ENCODE peak calls at places on chromosomes 2 and 18, in five cellular contexts. One of them, this sample, is unnamed.

GRCh38 chr2:20169796-20170467 is 55.0 kb downstream of the SDC1 start:
- DNase-seq in IMR-90: no peak
- DNase-seq in tibial artery: no peak
- DNase-seq in PC-3: peak; percentile 70
- DNase-seq in brain microvascular endothelial cell: no peak
- DNase-seq in this sample: no peak

GRCh38 chr2:121529439-121530209 is 1.1 kb upstream of the RNU4ATAC start:
- DNase-seq in brain microvascular endothelial cell: peak; percentile 31
- DNase-seq in IMR-90: peak; percentile 40
- DNase-seq in PC-3: peak; percentile 42
- DNase-seq in tibial artery: peak; percentile 80
- DNase-seq in this sample: no peak

GRCh38 chr2:127661949-127662510 is 13.3 kb downstream of the LIMS2 start:
- DNase-seq in tibial artery: peak; percentile 64
- DNase-seq in PC-3: no peak
- DNase-seq in brain microvascular endothelial cell: no peak
- DNase-seq in IMR-90: no peak
- DNase-seq in this sample: peak; percentile 97

GRCh38 chr2:182728028-182728427 is 12.0 kb downstream of the DNAJC10 start:
- DNase-seq in tibial artery: no peak
- DNase-seq in brain microvascular endothelial cell: no peak
- DNase-seq in IMR-90: no peak
- DNase-seq in PC-3: no peak
- DNase-seq in this sample: no peak

GRCh38 chr18:70290482-70291294 is 1.8 kb downstream of the SOCS6 start:
- DNase-seq in tibial artery: no peak
- DNase-seq in PC-3: no peak
- DNase-seq in IMR-90: no peak
- DNase-seq in brain microvascular endothelial cell: no peak
- DNase-seq in this sample: no peak

GRCh38 chr2:170689481-170689880 is 25.7 kb upstream of the SP5 start:
- DNase-seq in tibial artery: no peak
- DNase-seq in IMR-90: no peak
- DNase-seq in PC-3: no peak
- DNase-seq in brain microvascular endothelial cell: no peak
- DNase-seq in this sample: no peak

GRCh38 chr2:188089896-188090295 is 201.8 kb upstream of the GULP1 start:
- DNase-seq in tibial artery: no peak
- DNase-seq in IMR-90: peak; percentile 29
- DNase-seq in brain microvascular endothelial cell: peak; percentile 29
- DNase-seq in PC-3: no peak
- DNase-seq in this sample: no peak

GRCh38 chr18:74994502-74995403 is 214.2 kb downstream of the PTGR3 start:
- DNase-seq in PC-3: no peak
- DNase-seq in IMR-90: peak; percentile 11
- DNase-seq in brain microvascular endothelial cell: no peak
- DNase-seq in tibial artery: no peak
- DNase-seq in this sample: no peak

GRCh38 chr2:43255249-43255960 is 29.0 kb upstream of the ZFP36L2 start:
- DNase-seq in PC-3: peak; percentile 6
- DNase-seq in brain microvascular endothelial cell: no peak
- DNase-seq in tibial artery: peak; percentile 42
- DNase-seq in IMR-90: no peak
- DNase-seq in this sample: no peak

GRCh38 chr18:65439184-65439583 is 311.6 kb upstream of the CDH7 start:
- DNase-seq in brain microvascular endothelial cell: no peak
- DNase-seq in PC-3: peak; percentile 43
- DNase-seq in IMR-90: no peak
- DNase-seq in tibial artery: no peak
- DNase-seq in this sample: no peak

GRCh38 chr2:153872311-153873061 is 764 bp downstream of the GALNT13 start:
- DNase-seq in brain microvascular endothelial cell: no peak
- DNase-seq in IMR-90: no peak
- DNase-seq in tibial artery: no peak
- DNase-seq in PC-3: no peak
- DNase-seq in this sample: no peak

GRCh38 chr2:20382965-20383800 is 32.5 kb upstream of the PUM2 start:
- DNase-seq in brain microvascular endothelial cell: peak; percentile 22
- DNase-seq in PC-3: peak; percentile 89
- DNase-seq in IMR-90: peak; percentile 92
- DNase-seq in tibial artery: no peak
- DNase-seq in this sample: no peak

GRCh38 chr18:50099725-50100414 is 95.1 kb downstream of the MYO5B start:
- DNase-seq in PC-3: peak; percentile 71
- DNase-seq in IMR-90: peak; percentile 25
- DNase-seq in tibial artery: no peak
- DNase-seq in brain microvascular endothelial cell: no peak
- DNase-seq in this sample: peak; percentile 58

GRCh38 chr2:210584834-210585233 is 28.4 kb downstream of the CPS1 start:
- DNase-seq in tibial artery: no peak
- DNase-seq in IMR-90: peak; percentile 38
- DNase-seq in brain microvascular endothelial cell: peak; percentile 22
- DNase-seq in PC-3: peak; percentile 86
- DNase-seq in this sample: no peak

GRCh38 chr2:142052220-142052863 is 78.5 kb downstream of the LRP1B start:
- DNase-seq in PC-3: peak; percentile 40
- DNase-seq in IMR-90: no peak
- DNase-seq in brain microvascular endothelial cell: no peak
- DNase-seq in tibial artery: no peak
- DNase-seq in this sample: no peak

GRCh38 chr2:231191896-231192872 is 6.2 kb upstream of the ARMC9 start:
- DNase-seq in brain microvascular endothelial cell: peak; percentile 82
- DNase-seq in PC-3: peak; percentile 21
- DNase-seq in tibial artery: peak; percentile 92
- DNase-seq in IMR-90: peak; percentile 83
- DNase-seq in this sample: peak; percentile 92
- H3K27ac ChIP-seq in brain microvascular endothelial cell: no peak overlapping the region
- H3K27ac ChIP-seq in PC-3: no peak overlapping the region
- H3K27ac ChIP-seq in tibial artery: peak overlapping the region; percentile 98
- H3K27ac ChIP-seq in IMR-90: peak overlapping the region; percentile 71
- H3K27ac ChIP-seq in this sample: peak overlapping the region; percentile 40

GRCh38 chr2:216349366-216349765 is 22.9 kb downstream of the MARCHF4 start:
- DNase-seq in PC-3: no peak
- DNase-seq in tibial artery: no peak
- DNase-seq in brain microvascular endothelial cell: no peak
- DNase-seq in IMR-90: no peak
- DNase-seq in this sample: no peak

GRCh38 chr2:216350214-216350789 is 22.0 kb downstream of the MARCHF4 start:
- DNase-seq in PC-3: peak; percentile 66
- DNase-seq in tibial artery: no peak
- DNase-seq in IMR-90: peak; percentile 81
- DNase-seq in brain microvascular endothelial cell: peak; percentile 86
- DNase-seq in this sample: no peak

GRCh38 chr2:216351172-216351925 is 20.9 kb downstream of the MARCHF4 start:
- DNase-seq in PC-3: no peak
- DNase-seq in IMR-90: peak; percentile 40
- DNase-seq in brain microvascular endothelial cell: no peak
- DNase-seq in tibial artery: no peak
- DNase-seq in this sample: no peak

GRCh38 chr2:216346781-216347180 is 25.5 kb downstream of the MARCHF4 start:
- DNase-seq in PC-3: no peak
- DNase-seq in tibial artery: no peak
- DNase-seq in IMR-90: no peak
- DNase-seq in brain microvascular endothelial cell: no peak
- DNase-seq in this sample: no peak

DNA sequence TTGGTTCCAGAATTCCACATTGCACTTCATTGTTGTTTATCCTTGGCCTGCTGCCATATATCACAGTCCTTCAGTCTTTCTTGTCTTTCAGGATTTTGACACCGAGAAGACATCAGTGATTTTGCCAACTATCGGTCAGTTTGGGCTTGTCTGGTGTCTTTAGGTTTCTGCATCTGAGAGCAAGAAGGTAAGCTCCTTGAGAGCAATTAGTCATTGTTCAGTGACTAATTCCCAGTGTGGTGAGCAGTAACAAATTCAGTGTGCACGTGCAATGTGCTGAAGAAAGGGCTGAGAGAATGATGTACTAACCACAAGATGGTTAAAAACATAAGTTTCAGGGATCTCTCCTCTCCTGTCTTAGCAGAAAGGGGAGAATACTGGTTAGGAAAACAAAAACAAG is 23.4 kb downstream of the MARCHF4 start:
- DNase-seq in PC-3: peak; percentile 66
- DNase-seq in IMR-90: peak; percentile 91
- DNase-seq in tibial artery: no peak
- DNase-seq in brain microvascular endothelial cell: peak; percentile 49
- DNase-seq in this sample: peak; percentile 89
- H3K27ac ChIP-seq in PC-3: no peak overlapping the region
- H3K27ac ChIP-seq in IMR-90: no peak overlapping the region
- H3K27ac ChIP-seq in tibial artery: no peak overlapping the region
- H3K27ac ChIP-seq in brain microvascular endothelial cell: no peak overlapping the region
- H3K27ac ChIP-seq in this sample: no peak overlapping the region

GRCh38 chr2:109128466-109129355 is at the start of gene SH3RF3:
- DNase-seq in IMR-90: peak; percentile 53
- DNase-seq in PC-3: peak; percentile 50
- DNase-seq in tibial artery: peak; percentile 86
- DNase-seq in brain microvascular endothelial cell: peak; percentile 36
- DNase-seq in this sample: peak; percentile 93
- H3K27ac ChIP-seq in IMR-90: peak within 1 kb of the TSS; percentile 87
- H3K27ac ChIP-seq in PC-3: peak within 1 kb of the TSS; percentile 12
- H3K27ac ChIP-seq in tibial artery: peak within 1 kb of the TSS; percentile 93
- H3K27ac ChIP-seq in brain microvascular endothelial cell: peak within 1 kb of the TSS; percentile 38
- H3K27ac ChIP-seq in this sample: peak within 1 kb of the TSS; percentile 78

GRCh38 chr18:73462092-73462491 is 594.3 kb upstream of the NETO1 start:
- DNase-seq in tibial artery: no peak
- DNase-seq in IMR-90: peak; percentile 92
- DNase-seq in PC-3: peak; percentile 23
- DNase-seq in brain microvascular endothelial cell: peak; percentile 84
- DNase-seq in this sample: no peak
- H3K27ac ChIP-seq in tibial artery: no peak overlapping the region
- H3K27ac ChIP-seq in IMR-90: no peak overlapping the region
- H3K27ac ChIP-seq in PC-3: no peak overlapping the region
- H3K27ac ChIP-seq in brain microvascular endothelial cell: peak overlapping the region; percentile 67
- H3K27ac ChIP-seq in this sample: no peak overlapping the region

DNA sequence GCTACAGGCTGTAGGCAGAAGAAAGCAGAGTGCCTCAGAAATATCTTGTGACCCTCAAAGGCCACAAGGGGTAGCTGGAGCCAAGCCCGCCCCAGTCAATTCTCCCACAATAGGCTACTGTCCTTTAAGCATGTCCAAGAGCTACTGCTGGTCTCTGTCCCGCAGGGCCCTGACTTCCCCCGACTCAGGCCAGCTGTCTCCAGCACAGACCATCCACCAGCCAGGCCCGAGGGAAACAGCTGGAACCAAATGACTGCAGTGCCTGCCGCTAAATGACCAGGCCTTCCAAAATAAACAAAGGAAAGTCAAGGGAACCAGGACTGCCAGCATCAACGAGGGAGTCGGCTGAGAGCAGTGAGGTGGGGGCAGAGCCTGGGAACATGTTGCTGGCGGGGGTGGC is 36.7 kb downstream of the MCFD2 start:
- DNase-seq in tibial artery: peak; percentile 90
- DNase-seq in IMR-90: peak; percentile 84
- DNase-seq in PC-3: no peak
- DNase-seq in brain microvascular endothelial cell: no peak
- DNase-seq in this sample: peak; percentile 62
- H3K27ac ChIP-seq in tibial artery: peak overlapping the region; percentile 34
- H3K27ac ChIP-seq in IMR-90: peak overlapping the region; percentile 91
- H3K27ac ChIP-seq in PC-3: no peak overlapping the region
- H3K27ac ChIP-seq in brain microvascular endothelial cell: peak overlapping the region; percentile 11
- H3K27ac ChIP-seq in this sample: peak overlapping the region; percentile 100

GRCh38 chr2:174690026-174690425 is 74.2 kb downstream of the CHRNA1 start:
- DNase-seq in IMR-90: no peak
- DNase-seq in brain microvascular endothelial cell: no peak
- DNase-seq in PC-3: no peak
- DNase-seq in tibial artery: no peak
- DNase-seq in this sample: no peak
- H3K27ac ChIP-seq in IMR-90: no peak overlapping the region
- H3K27ac ChIP-seq in brain microvascular endothelial cell: no peak overlapping the region
- H3K27ac ChIP-seq in PC-3: no peak overlapping the region
- H3K27ac ChIP-seq in tibial artery: no peak overlapping the region
- H3K27ac ChIP-seq in this sample: no peak overlapping the region

GRCh38 chr2:112658820-112659667 is 13.3 kb downstream of the SLC20A1 start:
- DNase-seq in IMR-90: no peak
- DNase-seq in PC-3: peak; percentile 25
- DNase-seq in brain microvascular endothelial cell: no peak
- DNase-seq in tibial artery: no peak
- DNase-seq in this sample: no peak

GRCh38 chr2:112660138-112660537 is 14.4 kb downstream of the SLC20A1 start:
- DNase-seq in PC-3: no peak
- DNase-seq in brain microvascular endothelial cell: no peak
- DNase-seq in IMR-90: no peak
- DNase-seq in tibial artery: no peak
- DNase-seq in this sample: no peak

GRCh38 chr2:112664689-112665088 is 18.9 kb downstream of the SLC20A1 start:
- DNase-seq in PC-3: no peak
- DNase-seq in tibial artery: no peak
- DNase-seq in brain microvascular endothelial cell: no peak
- DNase-seq in IMR-90: no peak
- DNase-seq in this sample: no peak

GRCh38 chr2:112662702-112663101 is 17.0 kb downstream of the SLC20A1 start:
- DNase-seq in IMR-90: no peak
- DNase-seq in PC-3: no peak
- DNase-seq in brain microvascular endothelial cell: no peak
- DNase-seq in tibial artery: no peak
- DNase-seq in this sample: no peak

GRCh38 chr2:112661656-112662305 is 16.0 kb downstream of the SLC20A1 start:
- DNase-seq in brain microvascular endothelial cell: no peak
- DNase-seq in PC-3: peak; percentile 63
- DNase-seq in tibial artery: no peak
- DNase-seq in IMR-90: no peak
- DNase-seq in this sample: no peak
- H3K27ac ChIP-seq in brain microvascular endothelial cell: no peak overlapping the region
- H3K27ac ChIP-seq in PC-3: peak overlapping the region; percentile 59
- H3K27ac ChIP-seq in tibial artery: no peak overlapping the region
- H3K27ac ChIP-seq in IMR-90: no peak overlapping the region
- H3K27ac ChIP-seq in this sample: no peak overlapping the region